ENCODE peak calls at places on chromosomes 2 and 18, in five cellular contexts. B is fibroblast of lung, R is left lung, D is glutamatergic neuron, P is HFFc6. K is an unnamed sample.

GRCh38 chr18:63775166-63775730 is at the start of gene SERPINB7:
- DNase-seq in R (no peak), D (no peak), B (peak; percentile 36), P (peak; percentile 88), K (no peak)

GRCh38 chr2:84302513-84303412 is 156.3 kb downstream of the SUCLG1 start:
- DNase-seq in P (peak; percentile 22), D (peak; percentile 55), B (peak; percentile 45), R (no peak), K (no peak)

GRCh38 chr18:67919316-67919715 is 402.8 kb upstream of the DSEL start:
- DNase-seq in R (no peak), B (no peak), P (no peak), D (no peak), K (no peak)

GRCh38 chr18:58533771-58534170 is 95.1 kb downstream of the ALPK2 start:
- DNase-seq in D (no peak), R (no peak), P (no peak), B (no peak), K (no peak)

GRCh38 chr2:46062637-46063412 is 234.4 kb upstream of the EPAS1 start:
- DNase-seq in R (peak; percentile 67), P (peak; percentile 72), B (peak; percentile 92), D (peak; percentile 85), K (peak; percentile 78)

GRCh38 chr18:74299746-74300145 is 8.0 kb upstream of the CYB5A start:
- DNase-seq in D (no peak), P (peak; percentile 14), R (no peak), B (no peak), K (no peak)

GRCh38 chr2:140057928-140058327 is 1277.7 kb upstream of the NXPH2 start:
- DNase-seq in P (no peak), B (no peak), D (no peak), R (no peak), K (no peak)

GRCh38 chr2:227782804-227783203 is 30.8 kb upstream of the CCL20 start:
- DNase-seq in B (no peak), R (no peak), P (no peak), D (no peak), K (no peak)

GRCh38 chr2:196331816-196332215 is 160.4 kb upstream of the STK17B start:
- DNase-seq in P (no peak), R (no peak), D (no peak), B (peak; percentile 62), K (no peak)

GRCh38 chr2:134365356-134365755 is 111.5 kb downstream of the MGAT5 start:
- DNase-seq in B (no peak), P (peak; percentile 19), D (no peak), R (no peak), K (no peak)
- TF ChIP-seq CTCF in B (peak; percentile 6), P (peak; percentile 59), D (no peak), R (no peak), K (peak; percentile 24)

DNA sequence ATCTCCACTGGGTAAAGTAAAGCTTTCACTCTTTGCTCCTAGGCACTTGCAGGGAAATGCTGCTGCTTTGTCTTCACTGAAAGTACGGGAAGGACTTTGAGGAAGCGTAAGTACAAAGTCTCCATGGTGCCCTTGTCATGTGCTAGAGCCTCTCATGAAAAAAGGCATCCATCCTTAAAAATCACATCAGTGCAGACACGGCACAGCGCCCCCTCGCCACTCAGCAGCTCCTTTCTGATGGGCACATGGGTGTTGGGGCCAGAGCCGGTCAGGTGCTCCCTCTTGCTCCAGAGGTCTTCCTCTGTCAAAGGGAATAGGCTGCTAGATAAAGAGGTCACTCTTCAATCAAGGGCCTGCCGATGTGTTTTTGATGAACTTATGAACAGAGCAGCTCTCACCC is 109.1 kb upstream of the STPG4 start:
- DNase-seq in P (no peak), R (no peak), D (no peak), B (no peak), K (no peak)
- TF ChIP-seq CTCF in P (peak; percentile 11), R (no peak), D (no peak), B (no peak), K (no peak)

GRCh38 chr2:64609229-64609994 is 44.3 kb downstream of the SERTAD2 start:
- DNase-seq in R (peak; percentile 64), P (no peak), B (peak; percentile 40), D (peak; percentile 66), K (no peak)
- TF ChIP-seq CTCF in R (no peak), P (peak; percentile 41), B (no peak), D (peak; percentile 32), K (peak; percentile 61)

GRCh38 chr2:71455011-71455740 is 1.8 kb downstream of the DYSF start:
- DNase-seq in R (no peak), B (no peak), D (no peak), P (no peak), K (no peak)
- TF ChIP-seq CTCF in R (no peak), B (no peak), D (no peak), P (peak; percentile 20), K (no peak)

K was measured in type B pancreatic cell.